ENCODE peak calls at places on chromosomes 12 and 14, in ten cellular contexts. I, B, Q, N, Y, D, S, J, W and A are unnamed samples.

GRCh38 chr14:68191567-68192321 is 372.2 kb downstream of the RAD51B start:
- DNase-seq in S (no peak), Y (no peak), N (peak), Q (peak), B (no peak), I (peak), W (no peak), D (peak), J (no peak), A (no peak)

GRCh38 chr14:46405095-46405494 is 246.5 kb downstream of the RPL10L start:
- DNase-seq in B (no peak), I (no peak), Y (no peak), Q (peak), J (no peak), D (no peak), W (no peak), S (no peak), N (no peak), A (no peak)

GRCh38 chr14:20409226-20409625 is 4.1 kb downstream of the TEP1 start:
- DNase-seq in J (no peak), N (no peak), I (no peak), B (no peak), D (peak), W (no peak), Q (no peak), Y (no peak), S (no peak), A (no peak)

GRCh38 chr14:86038401-86038985 is 508.5 kb downstream of the FLRT2 start:
- DNase-seq in S (no peak), N (peak), J (peak), Y (no peak), W (peak), B (peak), I (peak), D (peak), Q (peak), A (peak)

GRCh38 chr12:112386726-112387125 is 4.5 kb upstream of the HECTD4 start:
- DNase-seq in W (no peak), Q (no peak), N (no peak), J (no peak), Y (no peak), B (no peak), D (peak), S (no peak), I (peak), A (no peak)

GRCh38 chr12:131424270-131424669 is 286.6 kb upstream of the SFSWAP start:
- DNase-seq in W (no peak), N (no peak), Q (no peak), D (no peak), B (no peak), S (no peak), Y (no peak), I (no peak), J (no peak), A (no peak)

GRCh38 chr14:63840981-63841380 is 11.8 kb upstream of the SYNE2 start:
- DNase-seq in Y (no peak), B (peak), I (no peak), Q (peak), S (no peak), W (no peak), D (no peak), N (no peak), J (no peak), A (no peak)

GRCh38 chr12:117030187-117030896 is 68.9 kb downstream of the TESC start:
- DNase-seq in Q (no peak), N (no peak), B (no peak), D (no peak), J (no peak), I (no peak), W (no peak), Y (peak), S (no peak), A (no peak)

GRCh38 chr12:108691995-108692808 is 39.1 kb downstream of the CORO1C start:
- DNase-seq in J (no peak), N (peak), W (no peak), Q (no peak), S (no peak), B (peak), Y (no peak), D (no peak), I (no peak), A (no peak)

GRCh38 chr14:99982449-99983250 is 82.6 kb upstream of the EVL start:
- DNase-seq in Q (peak), J (peak), S (no peak), Y (no peak), B (peak), W (peak), I (peak), D (peak), N (peak), A (peak)

GRCh38 chr12:6845395-6845794 is 4.7 kb downstream of the GNB3 start:
- DNase-seq in D (no peak), W (no peak), Q (no peak), N (no peak), B (no peak), I (no peak), S (no peak), Y (no peak), J (no peak), A (no peak)

GRCh38 chr12:6841139-6841515 is 402 bp downstream of the GNB3 start:
- DNase-seq in B (no peak), N (no peak), J (no peak), S (no peak), W (no peak), Q (no peak), Y (no peak), D (no peak), I (no peak), A (no peak)

GRCh38 chr12:6842075-6842474 is 1.4 kb downstream of the GNB3 start:
- DNase-seq in S (no peak), B (no peak), W (no peak), J (no peak), Y (no peak), I (no peak), N (no peak), Q (no peak), D (no peak), A (no peak)

GRCh38 chr12:6840428-6841138 is at the start of gene GNB3:
- DNase-seq in W (no peak), N (no peak), S (no peak), I (no peak), D (no peak), Y (no peak), J (no peak), B (no peak), Q (no peak), A (no peak)

DNA sequence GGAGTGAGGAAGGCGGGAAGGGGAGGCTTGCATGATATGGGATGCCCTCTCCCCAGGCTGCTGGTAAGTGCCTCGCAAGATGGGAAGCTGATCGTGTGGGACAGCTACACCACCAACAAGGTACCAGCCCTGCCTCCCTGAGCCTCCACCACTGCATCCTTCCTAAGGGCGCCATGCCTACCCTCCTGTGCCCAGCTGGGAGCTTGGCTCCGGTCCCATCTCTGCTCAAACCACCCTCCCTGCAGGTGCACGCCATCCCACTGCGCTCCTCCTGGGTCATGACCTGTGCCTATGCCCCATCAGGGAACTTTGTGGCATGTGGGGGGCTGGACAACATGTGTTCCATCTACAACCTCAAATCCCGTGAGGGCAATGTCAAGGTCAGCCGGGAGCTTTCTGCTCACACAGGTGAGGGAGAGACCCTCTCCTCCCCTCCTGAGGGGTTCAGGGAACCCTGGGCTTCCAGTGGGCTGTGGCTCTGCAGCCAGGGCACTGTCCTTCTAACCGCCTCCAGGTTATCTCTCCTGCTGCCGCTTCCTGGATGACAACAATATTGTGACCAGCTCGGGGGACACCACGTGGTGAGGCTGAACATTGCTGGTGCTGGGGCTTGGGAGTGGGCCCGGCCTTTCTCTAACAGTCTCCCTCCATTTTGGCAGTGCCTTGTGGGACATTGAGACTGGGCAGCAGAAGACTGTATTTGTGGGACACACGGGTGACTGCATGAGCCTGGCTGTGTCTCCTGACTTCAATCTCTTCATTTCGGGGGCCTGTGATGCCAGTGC is 2.6 kb downstream of the GNB3 start:
- DNase-seq in J (no peak), S (no peak), B (no peak), W (peak), Q (peak), N (no peak), I (no peak), D (no peak), Y (no peak), A (no peak)
- TF ChIP-seq CTCF in J (no peak), S (no peak), B (no peak), W (peak), Q (peak), N (no peak), I (no peak), D (no peak), Y (no peak), A (no peak)

DNA sequence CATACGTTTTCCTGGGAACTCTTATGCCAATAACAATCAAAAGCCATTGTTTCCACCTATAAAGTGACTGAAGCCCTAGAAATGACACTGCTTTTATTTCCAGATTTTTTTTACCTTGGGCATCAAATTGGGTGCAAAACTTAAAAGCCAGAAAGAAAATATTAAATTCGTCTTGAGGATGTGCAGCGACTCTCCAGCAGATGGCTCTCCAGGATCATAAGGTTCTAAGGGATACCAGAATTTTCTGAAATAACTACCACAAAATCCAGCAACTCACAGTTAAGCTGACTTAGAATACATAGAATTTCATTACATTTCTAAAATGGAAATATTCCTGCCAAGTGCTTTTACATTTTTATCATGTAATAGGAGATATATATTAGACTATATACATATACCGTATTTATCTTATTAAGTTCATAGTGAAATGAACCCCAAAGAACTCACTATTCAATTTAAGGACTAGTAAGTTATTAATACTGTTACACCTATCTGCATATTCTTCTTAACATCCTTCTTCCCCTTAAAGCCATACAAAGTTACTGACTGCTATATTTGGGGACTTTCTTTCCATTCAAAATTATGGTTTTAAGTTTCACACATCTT is 44.0 kb downstream of the ARMH4 start:
- DNase-seq in J (peak), N (peak), B (peak), S (no peak), D (peak), Y (no peak), I (peak), W (peak), Q (peak), A (peak)
- TF ChIP-seq CTCF in J (peak), N (peak), B (peak), S (peak), D (peak), Y (peak), I (peak), W (peak), Q (peak), A (peak)

GRCh38 chr14:104445086-104445485 is 134.5 kb upstream of the C14orf180 start:
- DNase-seq in Q (no peak), W (no peak), S (no peak), Y (no peak), I (no peak), D (no peak), J (no peak), N (no peak), B (no peak), A (no peak)

GRCh38 chr14:104442107-104442551 is 137.4 kb upstream of the C14orf180 start:
- DNase-seq in D (no peak), B (no peak), Y (peak), N (no peak), W (no peak), Q (no peak), I (no peak), J (no peak), S (no peak), A (no peak)

GRCh38 chr14:104444159-104445030 is 135.2 kb upstream of the C14orf180 start:
- DNase-seq in I (no peak), S (no peak), B (no peak), D (no peak), W (no peak), Q (no peak), Y (no peak), N (no peak), J (no peak), A (no peak)

GRCh38 chr14:104442611-104443390 is 136.8 kb upstream of the C14orf180 start:
- DNase-seq in J (no peak), W (no peak), B (no peak), N (no peak), D (no peak), I (no peak), S (no peak), Y (no peak), Q (no peak), A (no peak)

DNA sequence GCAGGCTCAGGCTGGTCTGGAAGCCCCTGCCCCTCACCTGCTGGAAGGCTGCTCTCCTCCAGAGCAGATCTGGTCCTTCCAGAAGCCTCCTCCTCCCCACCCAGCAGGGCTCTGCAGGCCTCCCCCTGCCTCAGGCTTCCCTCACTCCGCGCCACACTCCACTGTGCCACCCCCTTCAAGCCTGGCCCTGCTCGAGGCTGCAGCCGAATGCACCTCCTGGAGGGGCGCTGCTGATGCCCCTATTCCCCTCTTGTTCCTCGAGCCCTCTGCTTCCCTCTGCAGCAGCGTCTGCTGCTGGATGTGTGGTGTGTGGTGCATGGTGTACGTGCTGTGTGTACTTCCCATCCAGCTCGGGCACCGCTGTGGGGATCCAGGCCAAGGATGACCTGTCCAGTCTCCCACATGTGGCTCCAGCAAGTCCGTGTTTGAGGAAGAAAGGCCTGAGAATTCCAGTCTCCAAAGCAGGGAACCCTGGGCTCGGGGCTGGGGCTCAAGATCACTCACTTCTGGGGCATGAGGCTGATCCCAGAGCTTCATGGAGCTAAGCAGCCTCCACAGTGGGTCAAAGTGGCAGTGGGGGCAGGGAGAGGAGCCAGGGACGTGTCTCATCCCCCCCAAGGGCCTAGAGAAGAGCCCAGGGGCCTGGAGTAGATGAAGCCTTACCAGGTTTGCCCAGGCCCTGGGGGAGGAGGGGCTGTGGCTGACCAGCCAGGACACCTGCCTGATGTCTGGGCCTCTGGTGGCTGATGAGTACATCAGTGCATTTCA is 136.0 kb upstream of the C14orf180 start:
- DNase-seq in N (peak), J (no peak), I (no peak), S (no peak), W (no peak), D (no peak), B (no peak), Q (peak), Y (no peak), A (no peak)
- TF ChIP-seq CTCF in N (no peak), J (no peak), I (no peak), S (no peak), W (no peak), D (no peak), B (no peak), Q (peak), Y (no peak), A (no peak)

GRCh38 chr14:77278461-77279230 is 7.6 kb upstream of the NGB start:
- DNase-seq in D (no peak), I (no peak), W (no peak), Q (peak), Y (peak), N (no peak), J (no peak), S (no peak), B (no peak), A (no peak)
- TF ChIP-seq CTCF in D (no peak), I (no peak), W (no peak), Q (peak), Y (no peak), N (no peak), J (no peak), S (no peak), B (no peak), A (no peak)

GRCh38 chr12:46677749-46678148 is 148.0 kb downstream of the SLC38A4 start:
- DNase-seq in Q (peak), I (peak), B (no peak), J (no peak), W (no peak), D (peak), N (peak), Y (no peak), S (no peak), A (no peak)
- TF ChIP-seq CTCF in Q (peak), I (peak), B (no peak), J (no peak), W (no peak), D (peak), N (peak), Y (no peak), S (no peak), A (no peak)

DNA sequence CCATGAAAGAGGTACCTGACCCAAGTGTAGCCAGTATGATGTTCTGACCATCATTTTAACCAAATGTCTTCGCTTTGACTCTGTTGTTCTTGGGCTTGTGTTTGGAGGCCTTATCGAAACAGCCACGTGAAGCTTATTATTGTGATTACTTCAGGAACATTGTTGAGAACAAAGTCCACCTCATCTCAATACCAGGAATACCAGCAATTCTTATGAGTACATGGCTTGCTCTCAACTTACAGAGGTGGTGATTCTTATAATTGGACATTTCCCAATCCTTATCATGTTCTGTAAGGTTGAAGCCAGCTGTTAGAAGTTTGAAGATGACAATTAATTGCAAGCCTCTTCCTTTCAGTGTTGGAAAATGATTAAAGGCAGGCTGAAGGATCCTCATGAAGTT is 21.8 kb upstream of the RPS6KA5 start:
- DNase-seq in S (no peak), J (no peak), Q (no peak), W (no peak), D (no peak), Y (no peak), N (no peak), B (no peak), I (no peak), A (no peak)
- TF ChIP-seq CTCF in S (no peak), J (no peak), Q (no peak), W (no peak), D (no peak), Y (no peak), N (no peak), B (no peak), I (no peak), A (no peak)

GRCh38 chr12:42296503-42297109 is 29.3 kb downstream of the ZCRB1 start:
- DNase-seq in Q (peak), Y (no peak), D (peak), N (peak), B (no peak), I (peak), S (no peak), J (no peak), W (no peak), A (no peak)
- TF ChIP-seq CTCF in Q (peak), Y (peak), D (peak), N (peak), B (no peak), I (peak), S (no peak), J (peak), W (peak), A (peak)

DNA sequence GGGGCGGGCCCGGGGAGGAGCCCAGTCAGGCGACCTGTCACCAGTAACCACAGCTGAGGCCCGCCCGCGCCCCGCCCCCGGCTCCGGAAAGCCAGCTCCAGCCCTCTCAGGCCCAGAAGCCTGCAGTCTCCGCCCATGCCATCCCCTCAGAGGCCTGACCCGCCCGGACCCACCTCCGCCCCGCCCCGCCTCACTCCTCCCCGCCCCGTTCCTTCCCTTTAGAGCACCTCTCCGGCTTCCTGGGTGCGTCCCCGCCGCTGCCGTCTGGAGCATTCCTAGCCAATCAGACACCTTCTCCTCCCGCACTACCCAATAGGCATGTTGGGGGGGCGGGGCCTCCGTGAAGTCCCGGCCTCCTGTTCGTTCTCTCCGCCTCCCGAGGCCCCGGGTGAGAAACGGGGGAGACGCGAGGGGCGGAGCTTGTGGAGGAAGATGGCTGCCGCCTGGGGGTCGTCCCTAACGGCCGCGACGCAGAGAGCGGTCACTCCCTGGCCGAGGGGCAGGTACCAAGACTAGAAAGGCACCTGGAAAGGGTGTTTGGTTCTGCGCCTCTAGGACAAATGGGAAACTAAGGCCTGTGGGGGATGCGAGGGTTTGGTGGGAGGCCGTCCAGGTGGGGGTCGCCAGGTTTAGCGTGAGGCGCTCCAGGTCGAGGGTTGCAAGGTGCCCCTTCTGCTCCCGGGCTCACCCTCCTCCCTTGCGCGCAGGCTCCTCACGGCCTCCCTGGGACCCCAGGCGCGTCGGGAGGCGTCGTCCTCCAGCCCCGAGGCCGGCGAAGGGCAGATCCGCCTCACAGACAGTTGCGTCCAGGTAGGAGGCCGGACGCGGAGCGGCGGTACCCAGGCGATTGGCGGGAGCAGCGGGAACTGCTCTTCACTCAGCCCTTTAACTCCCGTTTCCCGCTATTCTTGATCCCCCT is at the start of gene ISCA2:
- DNase-seq in W (peak), B (peak), N (peak), D (peak), I (peak), S (peak), Q (peak), J (peak), Y (peak), A (peak)
- TF ChIP-seq CTCF in W (no peak), B (no peak), N (no peak), D (no peak), I (no peak), S (no peak), Q (no peak), J (no peak), Y (no peak), A (no peak)